ENCODE peak calls at places on chromosome 13, in seven cellular contexts. One of them, this sample, is unnamed. For H3K4me1, the result is how much of the 10 kb centered on the place peaks cover.

GRCh38 chr13:94014461-94014860 is 465.0 kb downstream of the DCT start:
- DNase-seq in heart right ventricle: no peak
- DNase-seq in body of pancreas: no peak
- DNase-seq in left ventricle myocardium inferior: no peak
- DNase-seq in right atrium auricular region: no peak
- DNase-seq in H9: no peak
- DNase-seq in astrocyte: no peak
- DNase-seq in this sample: no peak

GRCh38 chr13:39407786-39408185 is 195.2 kb downstream of the LHFPL6 start:
- DNase-seq in heart right ventricle: no peak
- DNase-seq in body of pancreas: no peak
- DNase-seq in left ventricle myocardium inferior: no peak
- DNase-seq in right atrium auricular region: no peak
- DNase-seq in H9: no peak
- DNase-seq in astrocyte: no peak
- DNase-seq in this sample: no peak

GRCh38 chr13:67299731-67300130 is 69.6 kb upstream of the PCDH9 start:
- DNase-seq in heart right ventricle: no peak
- DNase-seq in body of pancreas: no peak
- DNase-seq in left ventricle myocardium inferior: no peak
- DNase-seq in right atrium auricular region: no peak
- DNase-seq in H9: no peak
- DNase-seq in astrocyte: peak
- DNase-seq in this sample: no peak

GRCh38 chr13:77981191-77981925 is 62.7 kb upstream of the EDNRB start:
- DNase-seq in heart right ventricle: no peak
- DNase-seq in body of pancreas: peak
- DNase-seq in left ventricle myocardium inferior: no peak
- DNase-seq in right atrium auricular region: no peak
- DNase-seq in H9: no peak
- DNase-seq in astrocyte: peak
- DNase-seq in this sample: no peak

GRCh38 chr13:105144020-105144419 is 1391.4 kb downstream of the EFNB2 start:
- DNase-seq in heart right ventricle: no peak
- DNase-seq in body of pancreas: no peak
- DNase-seq in left ventricle myocardium inferior: no peak
- DNase-seq in right atrium auricular region: no peak
- DNase-seq in H9: no peak
- DNase-seq in astrocyte: no peak
- DNase-seq in this sample: no peak

GRCh38 chr13:28679628-28680027 is 20.7 kb downstream of the POMP start:
- DNase-seq in heart right ventricle: no peak
- DNase-seq in body of pancreas: no peak
- DNase-seq in left ventricle myocardium inferior: no peak
- DNase-seq in right atrium auricular region: no peak
- DNase-seq in H9: no peak
- DNase-seq in astrocyte: no peak
- DNase-seq in this sample: no peak

GRCh38 chr13:26025196-26025595 is 26.6 kb downstream of the SHISA2 start:
- DNase-seq in heart right ventricle: no peak
- DNase-seq in body of pancreas: no peak
- DNase-seq in left ventricle myocardium inferior: no peak
- DNase-seq in right atrium auricular region: no peak
- DNase-seq in H9: peak
- DNase-seq in astrocyte: no peak
- DNase-seq in this sample: no peak

GRCh38 chr13:26584713-26585112 is 27.2 kb downstream of the WASF3 start:
- DNase-seq in heart right ventricle: no peak
- DNase-seq in body of pancreas: no peak
- DNase-seq in left ventricle myocardium inferior: no peak
- DNase-seq in right atrium auricular region: no peak
- DNase-seq in H9: no peak
- DNase-seq in astrocyte: peak
- DNase-seq in this sample: no peak

GRCh38 chr13:27174766-27175455 is 3.3 kb upstream of the USP12 start:
- DNase-seq in heart right ventricle: no peak
- DNase-seq in body of pancreas: no peak
- DNase-seq in left ventricle myocardium inferior: no peak
- DNase-seq in right atrium auricular region: no peak
- DNase-seq in H9: no peak
- DNase-seq in astrocyte: no peak
- DNase-seq in this sample: no peak

GRCh38 chr13:30204564-30204963 is 102.8 kb downstream of the KATNAL1 start:
- DNase-seq in heart right ventricle: no peak
- DNase-seq in body of pancreas: no peak
- DNase-seq in left ventricle myocardium inferior: no peak
- DNase-seq in right atrium auricular region: no peak
- DNase-seq in H9: no peak
- DNase-seq in astrocyte: no peak
- DNase-seq in this sample: no peak

GRCh38 chr13:114148521-114148855 is 16.1 kb upstream of the RASA3 start:
- DNase-seq in heart right ventricle: no peak
- DNase-seq in body of pancreas: peak
- DNase-seq in left ventricle myocardium inferior: no peak
- DNase-seq in right atrium auricular region: no peak
- DNase-seq in H9: no peak
- DNase-seq in astrocyte: no peak
- DNase-seq in this sample: no peak

GRCh38 chr13:28492527-28493367 is 2.2 kb downstream of the FLT1 start:
- DNase-seq in heart right ventricle: no peak
- DNase-seq in body of pancreas: no peak
- DNase-seq in left ventricle myocardium inferior: no peak
- DNase-seq in right atrium auricular region: no peak
- DNase-seq in H9: no peak
- DNase-seq in astrocyte: no peak
- DNase-seq in this sample: no peak

GRCh38 chr13:53064721-53065120 is 36.1 kb downstream of the OLFM4 start:
- DNase-seq in heart right ventricle: peak
- DNase-seq in body of pancreas: peak
- DNase-seq in left ventricle myocardium inferior: no peak
- DNase-seq in right atrium auricular region: no peak
- DNase-seq in H9: no peak
- DNase-seq in astrocyte: no peak
- DNase-seq in this sample: no peak

GRCh38 chr13:23673354-23673753 is 103.1 kb downstream of the TNFRSF19 start:
- DNase-seq in heart right ventricle: peak
- DNase-seq in body of pancreas: peak
- DNase-seq in left ventricle myocardium inferior: no peak
- DNase-seq in right atrium auricular region: no peak
- DNase-seq in H9: no peak
- DNase-seq in astrocyte: peak
- DNase-seq in this sample: no peak

GRCh38 chr13:90867336-90867683 is 480.2 kb upstream of the MIR17HG start:
- DNase-seq in heart right ventricle: peak
- DNase-seq in body of pancreas: peak
- DNase-seq in left ventricle myocardium inferior: peak
- DNase-seq in right atrium auricular region: peak
- DNase-seq in H9: peak
- DNase-seq in astrocyte: peak
- DNase-seq in this sample: peak

GRCh38 chr13:85261757-85262346 is 537.4 kb downstream of the SLITRK6 start:
- DNase-seq in heart right ventricle: no peak
- DNase-seq in body of pancreas: no peak
- DNase-seq in left ventricle myocardium inferior: no peak
- DNase-seq in right atrium auricular region: no peak
- DNase-seq in H9: no peak
- DNase-seq in astrocyte: no peak
- DNase-seq in this sample: no peak

GRCh38 chr13:68816715-68817114 is 1290.9 kb upstream of the ATXN8OS start:
- DNase-seq in heart right ventricle: no peak
- DNase-seq in body of pancreas: no peak
- DNase-seq in left ventricle myocardium inferior: no peak
- DNase-seq in right atrium auricular region: no peak
- DNase-seq in H9: no peak
- DNase-seq in astrocyte: no peak
- DNase-seq in this sample: no peak

GRCh38 chr13:22428188-22428828 is 752.5 kb upstream of the SGCG start:
- DNase-seq in heart right ventricle: peak
- DNase-seq in body of pancreas: peak
- DNase-seq in left ventricle myocardium inferior: no peak
- DNase-seq in right atrium auricular region: peak
- DNase-seq in H9: no peak
- DNase-seq in astrocyte: no peak
- DNase-seq in this sample: no peak

GRCh38 chr13:41660426-41660825 is 203.1 kb downstream of the RGCC start:
- DNase-seq in heart right ventricle: no peak
- DNase-seq in body of pancreas: no peak
- DNase-seq in left ventricle myocardium inferior: no peak
- DNase-seq in right atrium auricular region: no peak
- DNase-seq in H9: no peak
- DNase-seq in astrocyte: no peak
- DNase-seq in this sample: no peak

GRCh38 chr13:47310376-47310775 is 413.5 kb upstream of the HTR2A start:
- DNase-seq in heart right ventricle: no peak
- DNase-seq in body of pancreas: no peak
- DNase-seq in left ventricle myocardium inferior: no peak
- DNase-seq in right atrium auricular region: no peak
- DNase-seq in H9: no peak
- DNase-seq in astrocyte: no peak
- DNase-seq in this sample: no peak

GRCh38 chr13:75749407-75749806 is 113.3 kb downstream of the LMO7 start:
- DNase-seq in heart right ventricle: no peak
- DNase-seq in body of pancreas: no peak
- DNase-seq in left ventricle myocardium inferior: no peak
- DNase-seq in right atrium auricular region: no peak
- DNase-seq in H9: no peak
- DNase-seq in astrocyte: peak
- DNase-seq in this sample: no peak
- H3K27ac ChIP-seq in heart right ventricle: no peak
- H3K27ac ChIP-seq in body of pancreas: no peak
- H3K27ac ChIP-seq in left ventricle myocardium inferior: peak
- H3K27ac ChIP-seq in right atrium auricular region: no peak
- H3K27ac ChIP-seq in H9: no peak
- H3K27ac ChIP-seq in astrocyte: peak
- H3K27ac ChIP-seq in this sample: no peak

DNA sequence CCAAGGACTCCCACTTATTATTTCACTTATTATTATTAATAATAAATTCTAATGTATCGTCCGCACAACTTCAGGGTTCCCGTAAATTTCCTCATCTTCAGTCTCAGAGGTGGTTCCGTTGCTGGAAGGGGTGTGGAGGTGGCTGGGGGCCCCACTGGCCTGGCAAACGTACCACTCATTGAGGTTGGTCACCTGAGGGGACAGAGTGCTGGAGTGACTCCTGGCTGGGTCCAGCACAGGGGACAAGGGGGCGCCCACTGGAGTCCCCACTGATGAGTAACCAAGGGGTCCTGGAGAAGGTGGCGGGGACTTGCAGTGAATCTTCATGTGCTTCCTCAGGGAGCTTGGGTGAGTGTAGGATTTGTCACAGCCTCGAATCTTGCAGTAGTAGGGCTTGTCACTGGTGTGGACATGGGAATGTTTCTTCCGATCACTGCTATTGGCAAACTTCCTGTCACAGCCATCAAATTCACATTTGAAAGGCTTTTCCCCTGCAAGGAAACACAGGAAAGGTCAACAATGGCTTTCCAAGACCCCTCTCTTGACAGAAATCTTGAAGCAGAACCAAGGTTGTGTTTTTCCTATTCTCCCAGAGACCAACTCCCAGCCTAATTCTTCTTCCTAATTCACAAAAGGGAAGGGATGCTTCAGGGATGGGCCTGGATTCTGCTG is 6.1 kb downstream of the ZIC5 start:
- DNase-seq in heart right ventricle: no peak
- DNase-seq in body of pancreas: no peak
- DNase-seq in left ventricle myocardium inferior: no peak
- DNase-seq in right atrium auricular region: no peak
- DNase-seq in H9: no peak
- DNase-seq in astrocyte: no peak
- DNase-seq in this sample: no peak
- H3K4me1 ChIP-seq in heart right ventricle: under half
- H3K4me1 ChIP-seq in body of pancreas: under half
- H3K4me1 ChIP-seq in left ventricle myocardium inferior: under half
- H3K4me1 ChIP-seq in right atrium auricular region: under half
- H3K4me1 ChIP-seq in H9: under half
- H3K4me1 ChIP-seq in astrocyte: under half
- H3K4me1 ChIP-seq in this sample: under half

GRCh38 chr13:110000534-110001345 is 214.4 kb upstream of the IRS2 start:
- DNase-seq in heart right ventricle: no peak
- DNase-seq in body of pancreas: no peak
- DNase-seq in left ventricle myocardium inferior: no peak
- DNase-seq in right atrium auricular region: no peak
- DNase-seq in H9: no peak
- DNase-seq in astrocyte: no peak
- DNase-seq in this sample: no peak

GRCh38 chr13:109998030-109998429 is 211.6 kb upstream of the IRS2 start:
- DNase-seq in heart right ventricle: no peak
- DNase-seq in body of pancreas: no peak
- DNase-seq in left ventricle myocardium inferior: no peak
- DNase-seq in right atrium auricular region: no peak
- DNase-seq in H9: no peak
- DNase-seq in astrocyte: no peak
- DNase-seq in this sample: no peak

GRCh38 chr13:109999659-110000533 is 213.5 kb upstream of the IRS2 start:
- DNase-seq in heart right ventricle: no peak
- DNase-seq in body of pancreas: no peak
- DNase-seq in left ventricle myocardium inferior: no peak
- DNase-seq in right atrium auricular region: no peak
- DNase-seq in H9: no peak
- DNase-seq in astrocyte: no peak
- DNase-seq in this sample: no peak

GRCh38 chr13:109996404-109996960 is 210.1 kb upstream of the IRS2 start:
- DNase-seq in heart right ventricle: no peak
- DNase-seq in body of pancreas: no peak
- DNase-seq in left ventricle myocardium inferior: no peak
- DNase-seq in right atrium auricular region: no peak
- DNase-seq in H9: no peak
- DNase-seq in astrocyte: no peak
- DNase-seq in this sample: no peak

DNA sequence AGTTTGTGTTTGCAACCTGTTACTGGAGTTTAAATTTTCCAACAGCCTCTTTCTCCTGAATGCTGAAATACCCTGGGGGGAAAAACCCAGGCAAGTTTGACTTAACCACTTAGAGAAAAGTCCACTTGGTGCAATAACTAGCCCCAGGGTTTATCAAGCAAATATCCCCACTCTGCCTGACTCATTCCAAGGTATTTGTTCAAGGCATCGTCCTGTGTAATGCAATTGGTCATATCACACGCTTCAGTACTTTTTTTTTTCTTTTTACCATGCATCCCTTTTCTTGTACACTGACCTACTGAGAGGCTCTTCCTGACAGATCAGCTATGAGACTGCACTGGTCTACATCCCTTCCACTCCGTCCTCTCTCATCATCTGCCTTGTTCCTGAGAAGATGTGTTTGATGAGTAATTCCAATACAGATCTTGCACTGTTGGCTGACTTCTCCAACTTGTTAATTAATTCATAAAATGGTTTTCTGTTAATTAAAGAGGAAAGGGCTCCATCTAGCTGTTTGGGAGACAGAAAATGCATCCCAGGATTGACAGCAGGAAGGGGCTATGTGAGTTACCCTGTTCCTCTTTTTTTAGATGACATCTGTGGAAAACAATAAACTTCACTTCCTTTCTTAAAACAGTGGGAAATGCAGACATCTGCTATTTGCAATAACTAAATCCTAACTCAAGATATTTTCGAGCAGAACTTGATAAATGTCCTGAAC is 212.6 kb upstream of the IRS2 start:
- DNase-seq in heart right ventricle: no peak
- DNase-seq in body of pancreas: no peak
- DNase-seq in left ventricle myocardium inferior: no peak
- DNase-seq in right atrium auricular region: no peak
- DNase-seq in H9: no peak
- DNase-seq in astrocyte: peak
- DNase-seq in this sample: no peak
- TF ChIP-seq CTCF in heart right ventricle: peak
- TF ChIP-seq CTCF in body of pancreas: no peak
- TF ChIP-seq CTCF in left ventricle myocardium inferior: no peak
- TF ChIP-seq CTCF in right atrium auricular region: no peak
- TF ChIP-seq CTCF in H9: no peak
- TF ChIP-seq CTCF in astrocyte: no peak
- TF ChIP-seq CTCF in this sample: no peak

GRCh38 chr13:43388282-43389034 is 365.1 kb downstream of the DNAJC15 start:
- DNase-seq in heart right ventricle: no peak
- DNase-seq in body of pancreas: peak
- DNase-seq in left ventricle myocardium inferior: no peak
- DNase-seq in right atrium auricular region: no peak
- DNase-seq in H9: no peak
- DNase-seq in astrocyte: no peak
- DNase-seq in this sample: no peak
- H3K27ac ChIP-seq in heart right ventricle: peak
- H3K27ac ChIP-seq in body of pancreas: peak
- H3K27ac ChIP-seq in left ventricle myocardium inferior: no peak
- H3K27ac ChIP-seq in right atrium auricular region: no peak
- H3K27ac ChIP-seq in H9: no peak
- H3K27ac ChIP-seq in astrocyte: no peak
- H3K27ac ChIP-seq in this sample: no peak